ENCODE peak calls at places on chromosomes 13 and 19, in five cellular contexts. H, P, C, A and I are unnamed samples.

GRCh38 chr19:15683411-15683810 is 10.5 kb downstream of the CYP4F12 start:
- DNase-seq in P (no peak), C (no peak), A (no peak), H (no peak), I (no peak)

GRCh38 chr13:98520674-98521449 is 56.0 kb downstream of the STK24 start:
- DNase-seq in C (no peak), A (no peak), P (no peak), H (no peak), I (no peak)

GRCh38 chr13:43529796-43530195 is 257.0 kb downstream of the ENOX1 start:
- DNase-seq in P (no peak), A (no peak), C (no peak), H (no peak), I (peak)

GRCh38 chr13:62280590-62280989 is 864.9 kb upstream of the PCDH20 start:
- DNase-seq in H (no peak), C (peak), A (no peak), P (no peak), I (no peak)

GRCh38 chr19:50330365-50331078 is 1.3 kb upstream of the KCNC3 start:
- DNase-seq in H (peak), C (peak), A (peak), P (peak), I (peak)

GRCh38 chr19:5595129-5595528 is 27.4 kb upstream of the TINCR start:
- DNase-seq in H (no peak), A (no peak), P (no peak), C (no peak), I (no peak)

GRCh38 chr13:33168326-33168960 is 117.1 kb downstream of the STARD13 start:
- DNase-seq in A (no peak), P (no peak), H (no peak), C (no peak), I (no peak)

GRCh38 chr13:74063533-74064100 is 70.6 kb downstream of the KLF12 start:
- DNase-seq in H (no peak), C (no peak), A (no peak), P (no peak), I (no peak)

GRCh38 chr19:5425260-5425659 is 30.0 kb upstream of the ZNRF4 start:
- DNase-seq in C (no peak), A (no peak), P (no peak), H (no peak), I (no peak)

GRCh38 chr13:94480672-94481145 is 1.2 kb upstream of the DCT start:
- DNase-seq in C (no peak), P (no peak), H (no peak), A (no peak), I (no peak)

GRCh38 chr19:56594446-56594782 is 688 bp upstream of the ZNF71 start:
- DNase-seq in C (no peak), A (no peak), P (no peak), H (no peak), I (no peak)

GRCh38 chr13:73698859-73699258 is 435.3 kb downstream of the KLF12 start:
- DNase-seq in A (no peak), C (no peak), H (no peak), P (no peak), I (no peak)

GRCh38 chr13:110580800-110581199 is 19.3 kb upstream of the RAB20 start:
- DNase-seq in P (no peak), H (no peak), C (no peak), A (no peak), I (no peak)

GRCh38 chr13:75120071-75120470 is 361.9 kb downstream of the TBC1D4 start:
- DNase-seq in C (no peak), H (no peak), A (no peak), P (no peak), I (no peak)

GRCh38 chr19:17025361-17025760 is 1.2 kb downstream of the CPAMD8 start:
- DNase-seq in H (no peak), P (no peak), C (no peak), A (no peak), I (no peak)

GRCh38 chr13:44211753-44212152 is 161.9 kb upstream of the SERP2 start:
- DNase-seq in A (no peak), P (no peak), H (peak), C (no peak), I (peak)

GRCh38 chr13:42867232-42867631 is 85.8 kb downstream of the FAM216B start:
- DNase-seq in C (no peak), P (no peak), H (no peak), A (no peak), I (no peak)

GRCh38 chr13:95195146-95195545 is 106.1 kb downstream of the ABCC4 start:
- DNase-seq in P (no peak), C (no peak), H (no peak), A (no peak), I (no peak)

GRCh38 chr19:2512523-2513431 is 36.9 kb downstream of the GADD45B start:
- DNase-seq in C (no peak), H (no peak), P (no peak), A (no peak), I (no peak)

GRCh38 chr13:50365683-50366391 is 350.6 kb downstream of the KCNRG start:
- DNase-seq in A (no peak), C (peak), P (no peak), H (peak), I (peak)